ENCODE peak calls at places on chromosomes 7 and 10, in four cellular contexts. One of them, this sample, is unnamed.

GRCh38 chr7:101411477-101411954 is 48.8 kb downstream of the COL26A1 start:
- DNase-seq in H1: no peak
- DNase-seq in HepG2: no peak
- DNase-seq in GM12878: no peak
- DNase-seq in this sample: no peak

GRCh38 chr7:139043823-139044812 is 8.3 kb upstream of the ZC3HAV1L start:
- DNase-seq in H1: no peak
- DNase-seq in HepG2: peak
- DNase-seq in GM12878: no peak
- DNase-seq in this sample: peak

GRCh38 chr10:34918896-34919295 is 103.8 kb upstream of the PARD3 start:
- DNase-seq in H1: no peak
- DNase-seq in HepG2: no peak
- DNase-seq in GM12878: no peak
- DNase-seq in this sample: no peak

GRCh38 chr7:85030893-85031292 is 156.0 kb downstream of the SEMA3D start:
- DNase-seq in H1: no peak
- DNase-seq in HepG2: peak
- DNase-seq in GM12878: no peak
- DNase-seq in this sample: peak

GRCh38 chr10:133616371-133617130 is 10.0 kb downstream of the FRG2B start:
- DNase-seq in H1: no peak
- DNase-seq in HepG2: no peak
- DNase-seq in GM12878: no peak
- DNase-seq in this sample: no peak

GRCh38 chr10:3791974-3792633 is 7.1 kb upstream of the KLF6 start:
- DNase-seq in H1: no peak
- DNase-seq in HepG2: no peak
- DNase-seq in GM12878: no peak
- DNase-seq in this sample: no peak

GRCh38 chr10:1036341-1036791 is 10.7 kb upstream of the IDI2 start:
- DNase-seq in H1: no peak
- DNase-seq in HepG2: no peak
- DNase-seq in GM12878: no peak
- DNase-seq in this sample: peak

GRCh38 chr10:124693801-124694416 is 50.3 kb downstream of the FAM53B start:
- DNase-seq in H1: no peak
- DNase-seq in HepG2: no peak
- DNase-seq in GM12878: no peak
- DNase-seq in this sample: no peak

GRCh38 chr10:132899751-132900065 is 42.7 kb downstream of the CFAP46 start:
- DNase-seq in H1: no peak
- DNase-seq in HepG2: no peak
- DNase-seq in GM12878: no peak
- DNase-seq in this sample: no peak

GRCh38 chr10:100980327-100981110 is 6.8 kb downstream of the MRPL43 start:
- DNase-seq in H1: peak
- DNase-seq in HepG2: no peak
- DNase-seq in GM12878: no peak
- DNase-seq in this sample: no peak

GRCh38 chr10:18325889-18326531 is 185.8 kb downstream of the CACNB2 start:
- DNase-seq in H1: no peak
- DNase-seq in HepG2: no peak
- DNase-seq in GM12878: no peak
- DNase-seq in this sample: no peak

GRCh38 chr7:112510032-112510742 is 29.4 kb downstream of the LSMEM1 start:
- DNase-seq in H1: no peak
- DNase-seq in HepG2: no peak
- DNase-seq in GM12878: peak
- DNase-seq in this sample: no peak

GRCh38 chr10:131703941-131704340 is 196.9 kb upstream of the PPP2R2D start:
- DNase-seq in H1: no peak
- DNase-seq in HepG2: no peak
- DNase-seq in GM12878: no peak
- DNase-seq in this sample: no peak
- TF ChIP-seq HDAC6 in H1: no peak
- TF ChIP-seq HDAC6 in HepG2: no peak
- TF ChIP-seq HDAC6 in GM12878: no peak
- TF ChIP-seq HDAC6 in this sample: no peak

DNA sequence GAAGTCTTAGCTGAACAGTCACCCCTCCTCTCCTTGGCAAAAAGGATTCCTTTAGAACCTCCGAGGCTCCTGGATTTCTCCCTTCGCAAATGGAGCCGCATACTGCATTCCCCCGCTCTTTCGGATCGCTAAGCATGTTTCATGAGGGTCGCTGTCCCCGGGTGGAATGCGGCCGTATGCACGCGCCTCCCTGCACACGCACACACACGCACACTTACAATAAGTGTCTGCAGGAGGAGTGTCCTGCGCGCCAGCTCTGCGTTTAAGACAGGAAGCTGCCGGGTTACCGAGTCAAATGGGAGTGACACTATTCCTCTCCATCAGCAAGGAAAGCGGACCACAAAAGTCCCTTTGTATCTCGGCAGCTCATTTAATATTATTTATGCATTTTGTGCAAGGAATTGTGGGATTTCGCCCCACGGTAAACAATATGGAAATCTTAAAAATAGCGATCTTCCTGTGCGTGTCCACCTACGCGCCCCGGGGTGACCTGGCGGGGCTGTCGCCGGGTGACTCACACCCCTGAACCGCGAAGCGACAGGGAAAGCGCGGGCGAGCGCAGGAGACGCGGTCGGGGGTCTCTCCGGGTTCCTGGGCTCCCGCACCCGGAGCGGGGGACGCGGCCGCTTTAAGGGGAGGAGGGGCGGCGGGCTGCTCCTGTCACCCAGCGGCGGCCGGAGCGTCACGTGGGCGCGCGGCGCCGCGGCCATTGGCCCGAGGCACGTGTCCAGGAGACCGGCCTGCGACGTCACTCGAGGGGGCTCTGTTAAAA is 971 bp upstream of the EN2 start:
- DNase-seq in H1: peak
- DNase-seq in HepG2: no peak
- DNase-seq in GM12878: no peak
- DNase-seq in this sample: peak
- TF ChIP-seq HDAC6 in H1: no peak
- TF ChIP-seq HDAC6 in HepG2: no peak
- TF ChIP-seq HDAC6 in GM12878: no peak
- TF ChIP-seq HDAC6 in this sample: no peak

DNA sequence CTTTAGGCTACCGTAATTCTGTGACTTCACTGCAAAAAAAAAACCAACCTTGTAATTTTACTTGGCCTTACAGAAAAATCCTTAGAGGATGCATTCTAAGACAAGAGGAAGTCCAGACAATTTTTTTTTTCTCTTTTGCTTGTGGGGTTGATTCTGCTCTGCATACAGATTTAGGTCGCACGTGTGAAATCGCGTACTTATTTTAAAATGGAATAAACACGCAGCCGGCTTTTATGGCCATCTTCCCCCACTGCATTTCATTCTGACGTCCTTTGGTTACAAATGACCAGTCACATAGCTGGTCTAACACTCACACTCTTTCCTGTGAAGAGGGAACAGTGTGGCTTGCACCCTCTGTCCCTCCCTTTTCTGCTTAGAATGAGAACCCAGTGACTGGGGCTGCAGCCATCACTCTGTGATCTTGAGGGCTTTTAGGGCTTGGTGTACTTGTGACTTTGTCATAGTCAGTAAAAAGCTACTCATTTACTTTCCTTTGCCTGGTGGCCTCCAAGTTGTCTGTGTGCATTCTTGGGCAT is 63.6 kb upstream of the CARD11 start:
- DNase-seq in H1: no peak
- DNase-seq in HepG2: no peak
- DNase-seq in GM12878: no peak
- DNase-seq in this sample: no peak
- TF ChIP-seq HDAC6 in H1: no peak
- TF ChIP-seq HDAC6 in HepG2: no peak
- TF ChIP-seq HDAC6 in GM12878: no peak
- TF ChIP-seq HDAC6 in this sample: no peak

GRCh38 chr7:36962367-36962766 is 238.1 kb upstream of the AOAH start:
- DNase-seq in H1: no peak
- DNase-seq in HepG2: no peak
- DNase-seq in GM12878: no peak
- DNase-seq in this sample: no peak
- TF ChIP-seq HDAC6 in H1: no peak
- TF ChIP-seq HDAC6 in HepG2: no peak
- TF ChIP-seq HDAC6 in GM12878: no peak
- TF ChIP-seq HDAC6 in this sample: no peak

GRCh38 chr10:69716711-69717560 is 84.8 kb upstream of the COL13A1 start:
- DNase-seq in H1: peak
- DNase-seq in HepG2: peak
- DNase-seq in GM12878: no peak
- DNase-seq in this sample: peak
- TF ChIP-seq HDAC6 in H1: no peak
- TF ChIP-seq HDAC6 in HepG2: no peak
- TF ChIP-seq HDAC6 in GM12878: no peak
- TF ChIP-seq HDAC6 in this sample: no peak

GRCh38 chr10:53978292-53978691 is 822.7 kb downstream of the PCDH15 start:
- DNase-seq in H1: no peak
- DNase-seq in HepG2: no peak
- DNase-seq in GM12878: no peak
- DNase-seq in this sample: no peak

GRCh38 chr10:53980210-53980609 is 820.8 kb downstream of the PCDH15 start:
- DNase-seq in H1: no peak
- DNase-seq in HepG2: no peak
- DNase-seq in GM12878: no peak
- DNase-seq in this sample: no peak

GRCh38 chr10:53977262-53977661 is 823.8 kb downstream of the PCDH15 start:
- DNase-seq in H1: no peak
- DNase-seq in HepG2: no peak
- DNase-seq in GM12878: no peak
- DNase-seq in this sample: no peak
- TF ChIP-seq HDAC6 in H1: no peak
- TF ChIP-seq HDAC6 in HepG2: no peak
- TF ChIP-seq HDAC6 in GM12878: no peak
- TF ChIP-seq HDAC6 in this sample: no peak